ENCODE peak calls at places on chromosome 1, in four cellular contexts. W, M, S and V are unnamed samples.

GRCh38 chr1:159279754-159280153 is 22.4 kb upstream of the FCER1A start:
- DNase-seq in W (no peak), M (no peak), S (no peak), V (no peak)

GRCh38 chr1:62809788-62810187 is 25.9 kb downstream of the ATG4C start:
- DNase-seq in W (no peak), M (no peak), S (no peak), V (no peak)

GRCh38 chr1:159790237-159790917 is 9.6 kb downstream of the DUSP23 start:
- DNase-seq in W (peak), M (no peak), S (no peak), V (peak)

GRCh38 chr1:154423303-154423987 is 18.3 kb downstream of the IL6R start:
- DNase-seq in W (peak), M (no peak), S (no peak), V (no peak)

GRCh38 chr1:109584766-109585165 is 34.6 kb downstream of the GNAT2 start:
- DNase-seq in W (no peak), M (no peak), S (no peak), V (no peak)

GRCh38 chr1:60762176-60762575 is 320.2 kb upstream of the NFIA start:
- DNase-seq in W (peak), M (no peak), S (no peak), V (no peak)

GRCh38 chr1:24486296-24487065 is 16.2 kb upstream of the RCAN3 start:
- DNase-seq in W (no peak), M (no peak), S (no peak), V (no peak)

GRCh38 chr1:188706742-188707141 is 1770.9 kb downstream of the BRINP3 start:
- DNase-seq in W (peak), M (no peak), S (no peak), V (no peak)

GRCh38 chr1:234286206-234286605 is 87.0 kb upstream of the COA6 start:
- DNase-seq in W (no peak), M (no peak), S (no peak), V (no peak)

GRCh38 chr1:16618719-16619118 is 5.4 kb upstream of the NBPF1 start:
- DNase-seq in W (no peak), M (no peak), S (peak), V (no peak)

GRCh38 chr1:7771673-7772299 is 690 bp downstream of the VAMP3 start:
- DNase-seq in W (peak), M (no peak), S (no peak), V (peak)

GRCh38 chr1:15975358-15975804 is 520 bp downstream of the ZBTB17 start:
- DNase-seq in W (peak), M (no peak), S (no peak), V (peak)

GRCh38 chr1:151762941-151763921 is at the start of gene MRPL9:
- DNase-seq in W (peak), M (peak), S (peak), V (peak)

GRCh38 chr1:17315542-17316130 is 7.6 kb downstream of the PADI4 start:
- DNase-seq in W (no peak), M (no peak), S (no peak), V (no peak)

GRCh38 chr1:169426174-169426716 is 1.0 kb downstream of the CCDC181 start:
- DNase-seq in W (no peak), M (no peak), S (no peak), V (no peak)

GRCh38 chr1:25519624-25520023 is 23.8 kb upstream of the LDLRAP1 start:
- DNase-seq in W (peak), M (no peak), S (no peak), V (no peak)

GRCh38 chr1:116231752-116232151 is 120.6 kb downstream of the MAB21L3 start:
- DNase-seq in W (no peak), M (no peak), S (no peak), V (no peak)

GRCh38 chr1:84758968-84759491 is 68.8 kb upstream of the SSX2IP start:
- DNase-seq in W (peak), M (peak), S (peak), V (peak)

GRCh38 chr1:39082811-39083576 is 56.8 kb downstream of the NDUFS5 start:
- DNase-seq in W (no peak), M (no peak), S (no peak), V (no peak)

GRCh38 chr1:39082140-39082799 is 56.1 kb downstream of the NDUFS5 start:
- DNase-seq in W (no peak), M (no peak), S (no peak), V (no peak)

GRCh38 chr1:39080269-39080826 is 54.2 kb downstream of the NDUFS5 start:
- DNase-seq in W (no peak), M (no peak), S (no peak), V (no peak)

GRCh38 chr1:39081266-39082139 is 55.4 kb downstream of the NDUFS5 start:
- DNase-seq in W (peak), M (no peak), S (peak), V (no peak)

GRCh38 chr1:39080884-39081265 is 54.7 kb downstream of the NDUFS5 start:
- DNase-seq in W (no peak), M (no peak), S (peak), V (no peak)
- H3K4me3 ChIP-seq in W (peak), M (peak), S (peak), V (peak)

DNA sequence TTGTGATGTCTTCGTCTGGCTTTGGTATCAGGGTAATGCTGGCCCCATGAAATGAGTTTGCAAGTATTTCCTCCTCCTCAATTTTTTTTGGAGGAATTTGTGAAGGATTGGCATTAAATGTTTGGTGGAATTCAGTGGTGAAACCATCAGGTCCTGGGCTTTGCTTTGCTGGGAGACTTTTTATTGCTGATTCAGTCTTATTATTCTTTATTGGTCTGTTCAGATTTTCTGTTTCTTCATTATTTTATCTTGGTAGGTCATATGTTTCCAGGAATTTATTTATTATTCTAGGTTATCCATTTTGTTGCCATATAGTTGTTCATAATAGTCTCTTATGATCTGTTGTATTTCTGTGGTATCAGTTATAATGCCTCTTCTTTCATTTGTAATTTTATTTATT is 126.7 kb downstream of the RABGAP1L start:
- DNase-seq in W (no peak), M (no peak), S (no peak), V (no peak)
- H3K4me3 ChIP-seq in W (no peak), M (no peak), S (no peak), V (no peak)

GRCh38 chr1:184889183-184889582 is 85.1 kb downstream of the NIBAN1 start:
- DNase-seq in W (no peak), M (no peak), S (no peak), V (no peak)

GRCh38 chr1:184891440-184891839 is 82.9 kb downstream of the NIBAN1 start:
- DNase-seq in W (no peak), M (no peak), S (no peak), V (no peak)

GRCh38 chr1:184890539-184890973 is 83.8 kb downstream of the NIBAN1 start:
- DNase-seq in W (peak), M (no peak), S (no peak), V (peak)

GRCh38 chr1:184889902-184890301 is 84.4 kb downstream of the NIBAN1 start:
- DNase-seq in W (peak), M (no peak), S (no peak), V (no peak)

DNA sequence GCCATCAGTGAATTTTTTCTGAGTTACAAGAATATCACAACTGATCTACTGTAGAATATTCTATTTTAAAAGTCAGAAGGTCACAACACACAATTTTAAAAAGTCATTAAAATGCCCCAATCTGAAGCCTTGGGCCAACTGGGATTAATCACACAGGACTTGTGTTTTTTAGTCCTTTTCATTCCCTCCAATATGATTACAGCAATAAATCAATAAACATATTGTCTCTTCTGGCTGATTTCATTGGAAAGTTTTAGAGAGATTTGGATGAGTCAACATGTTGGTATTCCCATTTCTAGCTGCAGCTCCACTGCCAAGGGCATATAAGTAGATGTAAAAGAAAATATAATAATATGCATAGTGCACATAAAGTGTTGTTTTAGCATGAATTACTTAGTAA is 85.8 kb downstream of the NIBAN1 start:
- DNase-seq in W (peak), M (no peak), S (no peak), V (no peak)
- H3K4me3 ChIP-seq in W (no peak), M (no peak), S (no peak), V (no peak)

DNA sequence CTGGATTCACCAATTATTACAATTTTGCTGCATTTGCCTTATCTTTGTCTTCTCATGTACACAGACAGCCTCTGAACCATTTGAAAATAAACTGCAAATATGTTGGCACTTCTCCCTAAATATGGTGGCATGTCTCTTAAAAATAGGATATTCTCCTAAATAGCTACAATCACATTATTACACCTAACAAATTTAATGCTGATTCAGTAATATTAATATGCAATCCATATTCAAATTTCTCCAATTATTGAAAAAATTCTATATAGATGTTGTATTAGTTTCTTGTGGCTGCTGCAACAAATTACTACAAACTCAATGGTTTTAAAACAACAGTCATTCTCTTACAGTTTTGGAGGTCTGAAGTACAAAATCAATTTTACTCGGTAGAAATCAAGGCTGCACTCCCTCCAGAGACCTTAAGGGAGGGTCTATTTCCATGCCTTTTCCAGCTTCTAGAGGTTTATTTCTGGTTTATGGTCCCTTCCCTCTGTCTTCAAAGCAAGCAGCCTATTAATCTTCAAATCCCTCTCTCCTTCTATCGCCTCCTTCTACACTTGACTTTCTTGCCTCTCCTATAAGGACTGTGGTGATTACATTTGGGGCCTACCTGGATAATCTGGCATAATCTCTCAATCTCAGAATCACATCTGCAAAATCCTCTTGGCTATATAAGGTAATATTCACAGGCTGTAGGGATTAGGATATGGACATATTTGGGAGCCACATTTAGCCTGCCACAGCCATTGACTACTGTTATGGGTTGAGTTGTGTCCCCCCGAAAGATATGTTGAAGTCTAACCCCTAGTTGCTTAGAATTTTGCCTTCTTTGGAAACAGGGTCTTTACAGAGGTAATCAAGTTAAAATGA is 52.5 kb upstream of the BOLA1 start:
- DNase-seq in W (no peak), M (no peak), S (no peak), V (no peak)
- H3K4me3 ChIP-seq in W (no peak), M (no peak), S (no peak), V (no peak)

GRCh38 chr1:150161747-150162581 is 12.2 kb downstream of the PLEKHO1 start:
- DNase-seq in W (peak), M (no peak), S (peak), V (no peak)
- H3K4me3 ChIP-seq in W (peak), M (peak), S (no peak), V (no peak)

GRCh38 chr1:171487038-171487437 is 1.7 kb downstream of the PRRC2C start:
- DNase-seq in W (no peak), M (no peak), S (no peak), V (no peak)
- H3K4me3 ChIP-seq in W (peak), M (no peak), S (no peak), V (peak)